ENCODE peak calls at places on chromosomes 12 and 14, in nine cellular contexts. X is aorta, R is PC-3, V is HS-5, E is brain microvascular endothelial cell, D is ecto neural progenitor cell, P is T-helper 9 cell, Y is caudate nucleus, M is Calu3. U is an unnamed sample.

GRCh38 chr12:63064080-63064479 is 86.9 kb downstream of the AVPR1A start:
- DNase-seq in V (peak), Y (no peak), X (no peak), E (peak), D (no peak), M (no peak), P (no peak), R (peak), U (no peak)

GRCh38 chr12:132356686-132357622 is 27.6 kb upstream of the GALNT9 start:
- DNase-seq in Y (peak), R (peak), X (peak), P (no peak), M (peak), E (peak), D (no peak), V (peak), U (no peak)

GRCh38 chr14:89236846-89237245 is 180.2 kb downstream of the FOXN3 start:
- DNase-seq in R (no peak), D (no peak), Y (no peak), P (no peak), V (no peak), E (no peak), X (no peak), M (no peak), U (no peak)

GRCh38 chr14:102910442-102910841 is 12.0 kb upstream of the AMN start:
- DNase-seq in Y (no peak), R (no peak), M (no peak), X (peak), D (no peak), E (no peak), P (no peak), V (no peak), U (no peak)

GRCh38 chr12:96044017-96044985 is 8.9 kb upstream of the LTA4H start:
- DNase-seq in M (no peak), X (no peak), P (no peak), Y (no peak), R (peak), D (no peak), V (peak), E (peak), U (no peak)

GRCh38 chr12:67853204-67853603 is 136.0 kb upstream of the IFNG-AS1 start:
- DNase-seq in M (no peak), P (no peak), X (no peak), Y (no peak), D (no peak), E (no peak), R (no peak), V (no peak), U (no peak)

GRCh38 chr14:90612801-90613200 is 203.4 kb downstream of the TTC7B start:
- DNase-seq in Y (no peak), D (no peak), E (no peak), V (no peak), X (no peak), R (no peak), P (no peak), M (no peak), U (no peak)

GRCh38 chr12:28550757-28551381 is 360.6 kb downstream of the CCDC91 start:
- DNase-seq in P (no peak), Y (no peak), R (peak), D (no peak), E (peak), V (peak), X (no peak), M (no peak), U (no peak)